ENCODE peak calls at places on chromosomes 4 and X, in ten cellular contexts. One of them, this sample, is unnamed.

GRCh38 chr4:124018383-124019317 is 622.1 kb downstream of the SPRY1 start:
- DNase-seq in CD8-positive, alpha-beta T cell: no peak
- DNase-seq in activated B cell treated with CpG ODN at 0.5 μM for 24 hours: no peak
- DNase-seq in WTC11: no peak
- DNase-seq in breast epithelium: no peak
- DNase-seq in A549: no peak
- DNase-seq in colonic mucosa: no peak
- DNase-seq in lung: peak
- DNase-seq in upper lobe of left lung: peak
- DNase-seq in lower leg skin: peak
- DNase-seq in this sample: no peak

GRCh38 chr4:97720869-97721432 is 422.3 kb downstream of the STPG2 start:
- DNase-seq in lower leg skin: no peak
- DNase-seq in breast epithelium: no peak
- DNase-seq in colonic mucosa: no peak
- DNase-seq in A549: peak
- DNase-seq in CD8-positive, alpha-beta T cell: no peak
- DNase-seq in upper lobe of left lung: no peak
- DNase-seq in WTC11: no peak
- DNase-seq in activated B cell treated with CpG ODN at 0.5 μM for 24 hours: no peak
- DNase-seq in lung: no peak
- DNase-seq in this sample: no peak

GRCh38 chrX:18542897-18543296 is 117.5 kb downstream of the CDKL5 start:
- DNase-seq in lung: no peak
- DNase-seq in WTC11: no peak
- DNase-seq in lower leg skin: no peak
- DNase-seq in A549: no peak
- DNase-seq in colonic mucosa: no peak
- DNase-seq in activated B cell treated with CpG ODN at 0.5 μM for 24 hours: no peak
- DNase-seq in CD8-positive, alpha-beta T cell: no peak
- DNase-seq in upper lobe of left lung: no peak
- DNase-seq in breast epithelium: no peak
- DNase-seq in this sample: no peak

GRCh38 chr4:1405636-1406415 is 416 bp downstream of the NKX1-1 start:
- DNase-seq in breast epithelium: peak
- DNase-seq in lower leg skin: no peak
- DNase-seq in activated B cell treated with CpG ODN at 0.5 μM for 24 hours: no peak
- DNase-seq in A549: no peak
- DNase-seq in lung: no peak
- DNase-seq in upper lobe of left lung: no peak
- DNase-seq in CD8-positive, alpha-beta T cell: no peak
- DNase-seq in colonic mucosa: peak
- DNase-seq in WTC11: no peak
- DNase-seq in this sample: peak

GRCh38 chr4:36081185-36081584 is 163.1 kb downstream of the ARAP2 start:
- DNase-seq in activated B cell treated with CpG ODN at 0.5 μM for 24 hours: no peak
- DNase-seq in A549: no peak
- DNase-seq in breast epithelium: no peak
- DNase-seq in lung: no peak
- DNase-seq in upper lobe of left lung: no peak
- DNase-seq in colonic mucosa: no peak
- DNase-seq in lower leg skin: no peak
- DNase-seq in WTC11: no peak
- DNase-seq in CD8-positive, alpha-beta T cell: no peak
- DNase-seq in this sample: no peak

GRCh38 chrX:53265771-53266170 is 15.6 kb downstream of the IQSEC2 start:
- DNase-seq in WTC11: no peak
- DNase-seq in lung: no peak
- DNase-seq in A549: no peak
- DNase-seq in lower leg skin: no peak
- DNase-seq in activated B cell treated with CpG ODN at 0.5 μM for 24 hours: no peak
- DNase-seq in breast epithelium: no peak
- DNase-seq in CD8-positive, alpha-beta T cell: no peak
- DNase-seq in colonic mucosa: no peak
- DNase-seq in upper lobe of left lung: no peak
- DNase-seq in this sample: no peak

GRCh38 chrX:130079824-130080406 is 30.4 kb downstream of the ELF4 start:
- DNase-seq in A549: peak
- DNase-seq in lower leg skin: peak
- DNase-seq in colonic mucosa: peak
- DNase-seq in CD8-positive, alpha-beta T cell: peak
- DNase-seq in activated B cell treated with CpG ODN at 0.5 μM for 24 hours: no peak
- DNase-seq in lung: peak
- DNase-seq in upper lobe of left lung: no peak
- DNase-seq in WTC11: peak
- DNase-seq in breast epithelium: no peak
- DNase-seq in this sample: no peak

GRCh38 chr4:171378323-171378722 is 434.9 kb upstream of the GALNTL6 start:
- DNase-seq in lung: no peak
- DNase-seq in colonic mucosa: no peak
- DNase-seq in CD8-positive, alpha-beta T cell: no peak
- DNase-seq in activated B cell treated with CpG ODN at 0.5 μM for 24 hours: no peak
- DNase-seq in A549: no peak
- DNase-seq in upper lobe of left lung: no peak
- DNase-seq in lower leg skin: no peak
- DNase-seq in WTC11: no peak
- DNase-seq in breast epithelium: no peak
- DNase-seq in this sample: no peak

GRCh38 chrX:1384738-1385250 is 7.1 kb downstream of the SLC25A6 start:
- DNase-seq in activated B cell treated with CpG ODN at 0.5 μM for 24 hours: no peak
- DNase-seq in A549: no peak
- DNase-seq in CD8-positive, alpha-beta T cell: no peak
- DNase-seq in breast epithelium: no peak
- DNase-seq in colonic mucosa: no peak
- DNase-seq in WTC11: peak
- DNase-seq in lung: no peak
- DNase-seq in upper lobe of left lung: peak
- DNase-seq in lower leg skin: peak
- DNase-seq in this sample: no peak

GRCh38 chrX:13762015-13762414 is 27.5 kb downstream of the OFD1 start:
- DNase-seq in activated B cell treated with CpG ODN at 0.5 μM for 24 hours: no peak
- DNase-seq in A549: no peak
- DNase-seq in lung: no peak
- DNase-seq in colonic mucosa: no peak
- DNase-seq in CD8-positive, alpha-beta T cell: no peak
- DNase-seq in lower leg skin: no peak
- DNase-seq in breast epithelium: no peak
- DNase-seq in WTC11: no peak
- DNase-seq in upper lobe of left lung: no peak
- DNase-seq in this sample: no peak
- TF ChIP-seq CTCF in activated B cell treated with CpG ODN at 0.5 μM for 24 hours: no peak
- TF ChIP-seq CTCF in A549: no peak
- TF ChIP-seq CTCF in lung: no peak
- TF ChIP-seq CTCF in colonic mucosa: no peak
- TF ChIP-seq CTCF in CD8-positive, alpha-beta T cell: no peak
- TF ChIP-seq CTCF in lower leg skin: no peak
- TF ChIP-seq CTCF in breast epithelium: no peak
- TF ChIP-seq CTCF in WTC11: no peak
- TF ChIP-seq CTCF in upper lobe of left lung: no peak
- TF ChIP-seq CTCF in this sample: no peak

DNA sequence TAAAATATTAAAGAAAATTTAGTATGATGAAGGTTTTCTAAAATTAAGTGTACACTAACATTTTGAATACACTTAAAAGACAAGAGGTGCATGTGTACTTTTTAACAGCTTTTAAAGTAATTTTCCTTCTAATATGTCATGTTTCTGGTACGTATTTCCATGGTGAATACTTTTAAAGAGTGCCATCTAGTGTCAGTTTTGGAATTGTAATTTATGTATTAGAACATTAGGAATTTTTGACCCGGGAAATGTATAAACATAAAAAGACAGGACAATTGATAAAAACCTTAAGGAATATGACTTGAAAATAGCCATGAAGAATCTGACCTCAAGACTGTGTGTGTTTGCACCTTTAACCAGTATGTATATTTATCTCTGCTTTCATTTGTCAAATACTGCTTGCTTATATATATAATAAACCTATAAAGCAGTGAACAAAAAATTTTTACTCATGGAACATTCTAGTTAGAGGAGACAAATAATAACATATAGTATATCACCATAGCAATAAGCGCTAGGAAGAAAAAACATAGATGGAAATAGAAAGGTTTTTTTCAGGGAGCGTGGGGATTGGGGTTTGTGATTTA is 7.2 kb downstream of the GSTCD start:
- DNase-seq in activated B cell treated with CpG ODN at 0.5 μM for 24 hours: no peak
- DNase-seq in A549: peak
- DNase-seq in CD8-positive, alpha-beta T cell: no peak
- DNase-seq in lower leg skin: no peak
- DNase-seq in breast epithelium: no peak
- DNase-seq in WTC11: no peak
- DNase-seq in lung: no peak
- DNase-seq in upper lobe of left lung: no peak
- DNase-seq in colonic mucosa: no peak
- DNase-seq in this sample: no peak
- TF ChIP-seq CTCF in activated B cell treated with CpG ODN at 0.5 μM for 24 hours: peak
- TF ChIP-seq CTCF in A549: peak
- TF ChIP-seq CTCF in CD8-positive, alpha-beta T cell: peak
- TF ChIP-seq CTCF in lower leg skin: no peak
- TF ChIP-seq CTCF in breast epithelium: no peak
- TF ChIP-seq CTCF in WTC11: no peak
- TF ChIP-seq CTCF in lung: peak
- TF ChIP-seq CTCF in upper lobe of left lung: no peak
- TF ChIP-seq CTCF in colonic mucosa: peak
- TF ChIP-seq CTCF in this sample: peak

GRCh38 chrX:124145749-124146148 is 184.2 kb downstream of the STAG2 start:
- DNase-seq in activated B cell treated with CpG ODN at 0.5 μM for 24 hours: no peak
- DNase-seq in breast epithelium: no peak
- DNase-seq in CD8-positive, alpha-beta T cell: no peak
- DNase-seq in lung: no peak
- DNase-seq in WTC11: no peak
- DNase-seq in upper lobe of left lung: no peak
- DNase-seq in lower leg skin: no peak
- DNase-seq in A549: no peak
- DNase-seq in colonic mucosa: no peak
- DNase-seq in this sample: no peak

DNA sequence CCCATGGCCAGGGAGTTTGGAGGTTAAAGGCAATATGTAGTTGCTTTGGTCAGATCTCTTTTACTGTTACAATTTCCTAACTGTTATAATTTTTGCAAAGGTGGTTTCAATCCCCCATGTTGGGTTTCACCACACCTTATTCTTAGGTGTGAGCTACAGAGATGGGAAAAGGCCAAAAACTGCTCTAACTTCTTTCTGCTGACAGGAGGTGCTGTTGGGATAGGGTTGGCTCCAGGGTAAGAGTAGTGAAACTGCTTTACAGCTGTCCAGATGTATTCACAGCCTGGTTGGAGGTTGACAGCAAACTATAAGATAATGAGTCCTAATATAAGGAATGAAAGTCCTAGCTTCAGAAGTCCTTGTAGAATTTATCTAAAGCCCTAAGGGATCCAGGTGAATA is 181.3 kb upstream of the TEX13D start:
- DNase-seq in colonic mucosa: no peak
- DNase-seq in WTC11: no peak
- DNase-seq in CD8-positive, alpha-beta T cell: no peak
- DNase-seq in lower leg skin: no peak
- DNase-seq in breast epithelium: no peak
- DNase-seq in A549: no peak
- DNase-seq in lung: no peak
- DNase-seq in upper lobe of left lung: no peak
- DNase-seq in activated B cell treated with CpG ODN at 0.5 μM for 24 hours: no peak
- DNase-seq in this sample: no peak
- TF ChIP-seq CTCF in colonic mucosa: no peak
- TF ChIP-seq CTCF in WTC11: no peak
- TF ChIP-seq CTCF in CD8-positive, alpha-beta T cell: no peak
- TF ChIP-seq CTCF in lower leg skin: no peak
- TF ChIP-seq CTCF in breast epithelium: no peak
- TF ChIP-seq CTCF in A549: no peak
- TF ChIP-seq CTCF in lung: no peak
- TF ChIP-seq CTCF in upper lobe of left lung: no peak
- TF ChIP-seq CTCF in activated B cell treated with CpG ODN at 0.5 μM for 24 hours: no peak
- TF ChIP-seq CTCF in this sample: no peak

GRCh38 chrX:96971812-96972211 is 88.1 kb downstream of the RPA4 start:
- DNase-seq in colonic mucosa: no peak
- DNase-seq in CD8-positive, alpha-beta T cell: no peak
- DNase-seq in lower leg skin: no peak
- DNase-seq in A549: no peak
- DNase-seq in lung: no peak
- DNase-seq in activated B cell treated with CpG ODN at 0.5 μM for 24 hours: no peak
- DNase-seq in breast epithelium: no peak
- DNase-seq in upper lobe of left lung: no peak
- DNase-seq in WTC11: no peak
- DNase-seq in this sample: no peak
- TF ChIP-seq CTCF in colonic mucosa: no peak
- TF ChIP-seq CTCF in CD8-positive, alpha-beta T cell: no peak
- TF ChIP-seq CTCF in lower leg skin: no peak
- TF ChIP-seq CTCF in A549: no peak
- TF ChIP-seq CTCF in lung: no peak
- TF ChIP-seq CTCF in activated B cell treated with CpG ODN at 0.5 μM for 24 hours: no peak
- TF ChIP-seq CTCF in breast epithelium: no peak
- TF ChIP-seq CTCF in upper lobe of left lung: no peak
- TF ChIP-seq CTCF in WTC11: no peak
- TF ChIP-seq CTCF in this sample: no peak

DNA sequence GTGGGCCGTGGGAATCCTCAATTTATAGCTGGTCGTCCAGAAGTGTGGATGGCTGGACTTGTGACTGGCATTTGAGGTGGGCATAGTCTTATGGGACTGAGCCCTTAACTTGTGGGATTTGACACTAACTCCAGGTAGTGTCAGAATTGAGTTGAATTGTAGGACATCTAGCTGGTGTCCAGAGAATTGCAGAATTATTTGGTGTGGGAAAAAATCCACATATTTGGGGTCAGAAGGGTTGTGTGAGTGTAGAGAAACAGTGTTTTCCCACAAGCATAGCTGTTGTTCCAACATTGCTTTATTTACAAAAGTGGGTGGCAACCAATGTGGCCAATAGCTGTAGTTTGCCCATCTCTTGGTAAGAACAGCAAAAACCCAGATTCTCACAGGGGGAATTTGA is 91.3 kb downstream of the MOSPD2 start:
- DNase-seq in WTC11: no peak
- DNase-seq in lung: no peak
- DNase-seq in CD8-positive, alpha-beta T cell: no peak
- DNase-seq in upper lobe of left lung: no peak
- DNase-seq in breast epithelium: no peak
- DNase-seq in A549: peak
- DNase-seq in lower leg skin: no peak
- DNase-seq in activated B cell treated with CpG ODN at 0.5 μM for 24 hours: no peak
- DNase-seq in colonic mucosa: no peak
- DNase-seq in this sample: no peak
- TF ChIP-seq CTCF in WTC11: no peak
- TF ChIP-seq CTCF in lung: no peak
- TF ChIP-seq CTCF in CD8-positive, alpha-beta T cell: no peak
- TF ChIP-seq CTCF in upper lobe of left lung: no peak
- TF ChIP-seq CTCF in breast epithelium: no peak
- TF ChIP-seq CTCF in A549: no peak
- TF ChIP-seq CTCF in lower leg skin: no peak
- TF ChIP-seq CTCF in activated B cell treated with CpG ODN at 0.5 μM for 24 hours: no peak
- TF ChIP-seq CTCF in colonic mucosa: no peak
- TF ChIP-seq CTCF in this sample: no peak

GRCh38 chr4:38003102-38003501 is 42.9 kb downstream of the PTTG2 start:
- DNase-seq in lower leg skin: no peak
- DNase-seq in colonic mucosa: no peak
- DNase-seq in CD8-positive, alpha-beta T cell: no peak
- DNase-seq in upper lobe of left lung: no peak
- DNase-seq in breast epithelium: no peak
- DNase-seq in activated B cell treated with CpG ODN at 0.5 μM for 24 hours: no peak
- DNase-seq in A549: no peak
- DNase-seq in WTC11: no peak
- DNase-seq in lung: no peak
- DNase-seq in this sample: no peak
- TF ChIP-seq CTCF in lower leg skin: no peak
- TF ChIP-seq CTCF in colonic mucosa: no peak
- TF ChIP-seq CTCF in CD8-positive, alpha-beta T cell: no peak
- TF ChIP-seq CTCF in upper lobe of left lung: no peak
- TF ChIP-seq CTCF in breast epithelium: no peak
- TF ChIP-seq CTCF in activated B cell treated with CpG ODN at 0.5 μM for 24 hours: no peak
- TF ChIP-seq CTCF in A549: no peak
- TF ChIP-seq CTCF in WTC11: no peak
- TF ChIP-seq CTCF in lung: no peak
- TF ChIP-seq CTCF in this sample: no peak

GRCh38 chrX:104113237-104113965 is 1.1 kb downstream of the ZCCHC18 start:
- DNase-seq in colonic mucosa: peak
- DNase-seq in CD8-positive, alpha-beta T cell: peak
- DNase-seq in upper lobe of left lung: peak
- DNase-seq in A549: peak
- DNase-seq in activated B cell treated with CpG ODN at 0.5 μM for 24 hours: peak
- DNase-seq in breast epithelium: peak
- DNase-seq in lower leg skin: peak
- DNase-seq in lung: peak
- DNase-seq in WTC11: peak
- DNase-seq in this sample: no peak
- TF ChIP-seq CTCF in colonic mucosa: peak
- TF ChIP-seq CTCF in CD8-positive, alpha-beta T cell: peak
- TF ChIP-seq CTCF in upper lobe of left lung: no peak
- TF ChIP-seq CTCF in A549: peak
- TF ChIP-seq CTCF in activated B cell treated with CpG ODN at 0.5 μM for 24 hours: no peak
- TF ChIP-seq CTCF in breast epithelium: no peak
- TF ChIP-seq CTCF in lower leg skin: no peak
- TF ChIP-seq CTCF in lung: peak
- TF ChIP-seq CTCF in WTC11: no peak
- TF ChIP-seq CTCF in this sample: peak

This sample was measured in CD14-positive monocyte.